ENCODE peak calls at places on chromosomes 4 and X, in four cellular contexts. W, J, N and E are unnamed samples.

GRCh38 chr4:129043523-129043922 is 49.8 kb downstream of the SCLT1 start:
- DNase-seq in W (no peak), N (no peak), J (no peak), E (no peak)

GRCh38 chrX:134396174-134396573 is 63.8 kb upstream of the HPRT1 start:
- DNase-seq in N (no peak), J (no peak), W (no peak), E (no peak)

GRCh38 chr4:65661469-65661868 is 8.8 kb downstream of the EPHA5 start:
- DNase-seq in W (no peak), J (no peak), N (no peak), E (no peak)

GRCh38 chr4:132592340-132592739 is 556.8 kb upstream of the PCDH10 start:
- DNase-seq in W (no peak), N (no peak), J (no peak), E (no peak)

GRCh38 chr4:94446386-94446785 is 5.4 kb upstream of the PDLIM5 start:
- DNase-seq in W (no peak), N (no peak), J (no peak), E (no peak)

GRCh38 chrX:107823456-107823855 is 2.2 kb upstream of the MID2 start:
- DNase-seq in N (no peak), J (no peak), W (no peak), E (no peak)

GRCh38 chr4:99507762-99508161 is 3.1 kb upstream of the C4orf17 start:
- DNase-seq in J (no peak), W (no peak), N (no peak), E (no peak)

GRCh38 chr4:123599920-123600394 is 203.4 kb downstream of the SPRY1 start:
- DNase-seq in J (peak; percentile 77), W (peak; percentile 73), N (peak; percentile 77), E (no peak)

GRCh38 chr4:71130827-71131603 is 137.6 kb downstream of the DCK start:
- DNase-seq in J (no peak), W (no peak), N (no peak), E (no peak)

GRCh38 chr4:164803702-164804101 is 49.8 kb downstream of the SMIM31 start:
- DNase-seq in N (no peak), J (no peak), W (no peak), E (no peak)

GRCh38 chr4:184815046-184815877 is 10.5 kb downstream of the ACSL1 start:
- DNase-seq in N (peak; percentile 86), W (peak; percentile 86), J (peak; percentile 83), E (peak; percentile 3)

GRCh38 chr4:80204433-80204832 is 7.1 kb downstream of the PRDM8 start:
- DNase-seq in W (no peak), J (no peak), N (no peak), E (no peak)

GRCh38 chr4:77465271-77465670 is 140.3 kb upstream of the CXCL13 start:
- DNase-seq in W (no peak), N (no peak), J (no peak), E (no peak)

GRCh38 chr4:171849823-171850222 is 36.6 kb downstream of the GALNTL6 start:
- DNase-seq in J (no peak), N (no peak), W (no peak), E (no peak)

GRCh38 chr4:173827707-173828106 is 297.7 kb upstream of the HAND2 start:
- DNase-seq in W (no peak), N (no peak), J (no peak), E (no peak)

GRCh38 chr4:6278801-6279197 is 9.1 kb downstream of the WFS1 start:
- DNase-seq in W (no peak), J (peak; percentile 73), N (peak; percentile 63), E (no peak)

GRCh38 chrX:11953615-11954014 is 184.7 kb upstream of the FRMPD4 start:
- DNase-seq in J (no peak), N (no peak), W (no peak), E (no peak)

GRCh38 chr4:48343035-48343434 is 1.7 kb downstream of the SLAIN2 start:
- DNase-seq in W (no peak), N (no peak), J (no peak), E (no peak)

GRCh38 chrX:74535211-74535621 is 79.2 kb downstream of the RLIM start:
- DNase-seq in N (no peak), J (peak; percentile 23), W (no peak), E (no peak)

GRCh38 chr4:147707892-147708672 is 23.8 kb upstream of the ARHGAP10 start:
- DNase-seq in N (peak; percentile 34), W (no peak), J (peak; percentile 48), E (no peak)

GRCh38 chr4:113633467-113633866 is 128.1 kb downstream of the CAMK2D start:
- DNase-seq in W (no peak), N (no peak), J (peak; percentile 20), E (no peak)

GRCh38 chrX:114976321-114976720 is 41.1 kb downstream of the IL13RA2 start:
- DNase-seq in N (no peak), W (no peak), J (no peak), E (no peak)

GRCh38 chr4:20249333-20249732 is 2.4 kb upstream of the SLIT2 start:
- DNase-seq in W (no peak), N (no peak), J (no peak), E (no peak)

GRCh38 chr4:92099851-92100250 is 203.9 kb upstream of the GRID2 start:
- DNase-seq in W (no peak), N (no peak), J (no peak), E (no peak)

GRCh38 chr4:38468491-38468890 is 195.5 kb upstream of the KLF3 start:
- DNase-seq in W (no peak), J (no peak), N (no peak), E (no peak)

GRCh38 chrX:100819534-100819836 is 706 bp upstream of the CSTF2 start:
- DNase-seq in J (peak; percentile 4), N (no peak), W (no peak), E (no peak)

GRCh38 chr4:76977731-76978350 is 28.3 kb downstream of the SEPTIN11 start:
- DNase-seq in N (no peak), J (no peak), W (no peak), E (no peak)

GRCh38 chr4:153140294-153140693 is 63.9 kb upstream of the TRIM2 start:
- DNase-seq in W (no peak), N (no peak), J (no peak), E (no peak)

GRCh38 chr4:128286474-128287158 is 997 bp downstream of the PGRMC2 start:
- DNase-seq in W (no peak), J (no peak), N (peak; percentile 29), E (no peak)

GRCh38 chr4:56858302-56858644 is 36.8 kb upstream of the SPINK2 start:
- DNase-seq in J (no peak), W (no peak), N (no peak), E (no peak)

GRCh38 chrX:120213438-120214265 is 37.0 kb upstream of the ZBTB33 start:
- DNase-seq in W (no peak), J (peak; percentile 24), N (peak; percentile 23), E (no peak)

GRCh38 chr4:137535718-137536117 is 3.4 kb upstream of the PCDH18 start:
- DNase-seq in J (no peak), W (no peak), N (no peak), E (no peak)

GRCh38 chr4:7786040-7786439 is 153.6 kb downstream of the AFAP1 start:
- DNase-seq in J (no peak), W (peak; percentile 47), N (no peak), E (no peak)

GRCh38 chrX:31021537-31021936 is 50.3 kb downstream of the FTHL17 start:
- DNase-seq in W (no peak), J (peak; percentile 19), N (no peak), E (no peak)

GRCh38 chr4:37928896-37929537 is 31.2 kb upstream of the PTTG2 start:
- DNase-seq in W (no peak), J (no peak), N (no peak), E (no peak)

GRCh38 chr4:103721251-103721650 is 1.5 kb upstream of the TACR3 start:
- DNase-seq in J (no peak), W (no peak), N (no peak), E (no peak)

DNA sequence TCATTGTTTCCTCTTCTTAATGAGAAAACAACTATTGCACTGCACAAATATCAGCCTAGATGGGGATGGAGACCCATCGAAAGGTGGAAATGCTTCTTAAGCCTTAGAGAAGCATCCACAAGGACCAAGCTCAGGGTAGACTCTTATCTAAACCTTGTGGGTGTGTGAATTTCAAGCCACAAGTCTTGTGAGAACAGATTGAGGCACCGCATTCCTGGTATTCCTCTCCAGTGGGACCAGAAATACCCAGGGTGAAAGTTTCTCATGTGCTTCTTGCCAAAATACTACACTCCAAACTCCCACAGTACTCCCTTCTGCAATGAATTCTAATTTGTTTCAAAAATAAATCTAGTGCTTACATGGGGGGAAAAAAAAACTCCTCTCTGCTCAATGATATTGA is 375.6 kb downstream of the PDGFC start:
- DNase-seq in N (no peak), J (no peak), W (no peak), E (no peak)
- TF ChIP-seq CTCF in N (no peak), J (no peak), W (no peak), E (no peak)

DNA sequence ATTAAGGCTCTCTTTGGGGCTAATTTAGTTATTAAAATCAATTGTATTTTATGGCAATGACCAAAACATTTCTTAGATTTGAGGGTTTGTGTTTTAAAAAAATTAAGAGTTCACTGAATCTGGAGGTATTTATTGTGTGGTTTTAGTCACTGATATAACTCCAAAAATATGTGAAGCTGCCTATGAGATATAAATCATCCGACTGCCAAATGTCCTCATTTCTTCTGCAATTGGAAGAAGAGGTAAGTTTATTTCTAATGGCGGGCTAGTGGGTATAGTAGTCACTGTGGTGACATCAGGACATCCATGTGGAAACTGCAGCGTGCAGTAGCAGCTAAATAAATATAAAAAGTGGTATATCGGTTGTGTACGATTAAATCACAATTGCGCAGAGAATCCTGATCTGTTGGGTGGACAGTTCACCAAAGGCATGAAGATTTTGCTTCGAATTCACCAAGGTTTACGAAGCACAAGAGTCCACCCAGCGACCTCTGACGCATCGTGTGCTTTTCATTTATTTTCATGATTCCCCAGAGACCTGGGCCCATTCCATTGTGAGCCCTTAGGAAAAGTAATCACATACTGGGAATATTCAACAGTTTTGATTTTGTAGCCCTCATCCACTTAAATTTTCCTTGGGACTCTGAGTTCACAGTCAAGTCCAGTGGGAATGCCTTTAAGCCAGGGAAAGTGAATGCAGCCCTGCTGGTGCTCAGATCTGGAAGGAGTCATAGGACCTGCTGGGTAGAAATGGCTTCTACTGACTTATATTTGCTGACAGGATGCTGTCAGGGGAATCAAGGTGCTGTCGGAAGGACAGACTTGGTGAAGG is 205.3 kb downstream of the MID1 start:
- DNase-seq in N (no peak), J (no peak), W (no peak), E (no peak)
- H3K4me3 ChIP-seq in N (no peak overlapping the region), J (no peak overlapping the region), W (no peak overlapping the region), E (no peak overlapping the region)

DNA sequence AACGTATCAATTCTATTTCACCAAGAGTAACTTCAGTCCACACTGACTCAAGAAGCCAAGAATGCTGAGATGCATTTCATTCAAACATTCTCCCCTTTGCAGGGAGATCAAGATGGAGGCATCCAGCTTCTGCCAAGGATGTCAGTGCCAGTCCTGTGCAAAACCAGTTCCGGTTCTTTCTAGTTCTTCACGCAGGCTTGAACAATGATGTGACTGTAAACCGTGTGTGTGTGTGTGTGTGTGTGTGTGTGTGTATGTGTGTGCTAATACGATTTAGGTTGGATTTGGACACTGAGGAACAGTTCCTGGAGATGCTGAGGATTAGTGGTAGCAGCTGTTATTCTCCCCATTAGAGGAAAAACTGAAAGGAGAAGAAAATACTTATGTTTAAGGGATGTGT is at the start of gene REELD1:
- DNase-seq in N (no peak), J (no peak), W (no peak), E (no peak)
- TF ChIP-seq CTCF in N (no peak), J (no peak), W (no peak), E (no peak)

DNA sequence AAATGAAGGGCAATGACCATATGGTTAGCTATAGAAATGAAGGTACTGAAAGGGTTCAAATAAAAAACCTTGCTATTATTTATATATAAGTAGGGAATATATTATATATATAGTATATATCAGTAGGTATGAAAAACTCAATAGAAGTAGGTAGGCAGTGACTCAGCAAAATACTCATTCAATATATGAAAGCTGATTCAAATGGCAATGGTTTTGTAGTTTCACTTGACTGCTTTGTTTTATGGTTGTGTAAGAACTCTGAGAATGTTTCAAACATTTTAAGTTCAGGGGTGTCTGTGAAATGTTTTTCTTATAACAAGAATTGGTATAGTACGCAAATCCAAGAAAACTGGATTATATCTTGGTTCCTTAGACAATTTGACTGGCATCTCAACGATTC is 4.1 kb downstream of the ZNF280C start:
- DNase-seq in N (no peak), J (no peak), W (no peak), E (no peak)
- H3K4me3 ChIP-seq in N (no peak overlapping the region), J (no peak overlapping the region), W (no peak overlapping the region), E (no peak overlapping the region)